ENCODE peak calls at places on chromosome 12, in eight cellular contexts. G is fibroblast of the aortic adventitia; J is vagina; Y is choroid plexus epithelial cell; A is GM06990; S is pancreas; T is CD8-positive, alpha-beta T cell; B is GM10248. I is an unnamed sample.

GRCh38 chr12:118645219-118645618 is 268.9 kb downstream of the SUDS3 start:
- DNase-seq in G (no peak), J (no peak), Y (no peak), A (no peak), S (no peak), T (no peak), B (no peak), I (no peak)

GRCh38 chr12:120231316-120232011 is 30.6 kb upstream of the RPLP0 start:
- DNase-seq in G (peak), J (no peak), Y (peak), A (no peak), S (peak), T (peak), B (no peak), I (no peak)

GRCh38 chr12:24378548-24379011 is 429.1 kb upstream of the SOX5 start:
- DNase-seq in G (no peak), J (no peak), Y (peak), A (no peak), S (no peak), T (no peak), B (no peak), I (no peak)

GRCh38 chr12:51189790-51190355 is 16.9 kb upstream of the TFCP2 start:
- DNase-seq in G (no peak), J (no peak), Y (no peak), A (no peak), S (no peak), T (no peak), B (no peak), I (no peak)

GRCh38 chr12:55676707-55677106 is 31.0 kb downstream of the ITGA7 start:
- DNase-seq in G (no peak), J (no peak), Y (no peak), A (no peak), S (no peak), T (no peak), B (no peak), I (no peak)

GRCh38 chr12:6383572-6384498 is at the start of gene LTBR:
- DNase-seq in G (peak), J (peak), Y (peak), A (no peak), S (peak), T (no peak), B (peak), I (no peak)

GRCh38 chr12:90940872-90941499 is 14.0 kb downstream of the CCER1 start:
- DNase-seq in G (peak), J (no peak), Y (peak), A (no peak), S (no peak), T (no peak), B (peak), I (no peak)

GRCh38 chr12:4562034-4562657 is at the start of gene DYRK4:
- DNase-seq in G (peak), J (no peak), Y (peak), A (no peak), S (peak), T (no peak), B (peak), I (peak)

GRCh38 chr12:26832817-26833691 is at the start of gene ITPR2:
- DNase-seq in G (peak), J (peak), Y (peak), A (peak), S (peak), T (peak), B (peak), I (peak)

GRCh38 chr12:26833692-26834168 is 736 bp upstream of the ITPR2 start:
- DNase-seq in G (peak), J (no peak), Y (peak), A (peak), S (peak), T (peak), B (peak), I (no peak)

GRCh38 chr12:26830358-26830757 is 2.6 kb downstream of the ITPR2 start:
- DNase-seq in G (no peak), J (no peak), Y (no peak), A (no peak), S (no peak), T (no peak), B (no peak), I (no peak)

GRCh38 chr12:26830783-26831601 is 2.0 kb downstream of the ITPR2 start:
- DNase-seq in G (no peak), J (no peak), Y (peak), A (no peak), S (no peak), T (no peak), B (no peak), I (no peak)

GRCh38 chr12:26831959-26832816 is 806 bp downstream of the ITPR2 start:
- DNase-seq in G (peak), J (peak), Y (peak), A (peak), S (peak), T (peak), B (peak), I (peak)
- TF ChIP-seq CTCF in G (peak), J (no peak), Y (peak), A (peak), S (no peak), T (no peak), B (peak), I (no peak)

GRCh38 chr12:104990950-104991349 is 4.8 kb downstream of the NOPCHAP1 start:
- DNase-seq in G (no peak), J (no peak), Y (no peak), A (no peak), S (no peak), T (no peak), B (no peak), I (no peak)

GRCh38 chr12:104991565-104992128 is 5.5 kb downstream of the NOPCHAP1 start:
- DNase-seq in G (no peak), J (no peak), Y (no peak), A (no peak), S (no peak), T (no peak), B (no peak), I (no peak)

GRCh38 chr12:104985206-104985605 is 910 bp upstream of the NOPCHAP1 start:
- DNase-seq in G (no peak), J (no peak), Y (no peak), A (no peak), S (no peak), T (no peak), B (no peak), I (no peak)

GRCh38 chr12:104986022-104986941 is at the start of gene NOPCHAP1:
- DNase-seq in G (peak), J (peak), Y (peak), A (peak), S (peak), T (peak), B (peak), I (peak)
- TF ChIP-seq CTCF in G (no peak), J (no peak), Y (no peak), A (no peak), S (no peak), T (no peak), B (no peak), I (no peak)

GRCh38 chr12:123813349-123813748 is 51.2 kb downstream of the DNAH10 start:
- DNase-seq in G (peak), J (no peak), Y (no peak), A (no peak), S (no peak), T (no peak), B (no peak), I (no peak)

GRCh38 chr12:123805119-123805518 is 43.0 kb downstream of the DNAH10 start:
- DNase-seq in G (no peak), J (no peak), Y (no peak), A (no peak), S (no peak), T (no peak), B (no peak), I (no peak)

GRCh38 chr12:123807670-123808069 is 45.6 kb downstream of the DNAH10 start:
- DNase-seq in G (peak), J (no peak), Y (peak), A (no peak), S (no peak), T (no peak), B (no peak), I (no peak)

GRCh38 chr12:123807002-123807401 is 44.9 kb downstream of the DNAH10 start:
- DNase-seq in G (no peak), J (no peak), Y (no peak), A (no peak), S (no peak), T (no peak), B (no peak), I (no peak)

DNA sequence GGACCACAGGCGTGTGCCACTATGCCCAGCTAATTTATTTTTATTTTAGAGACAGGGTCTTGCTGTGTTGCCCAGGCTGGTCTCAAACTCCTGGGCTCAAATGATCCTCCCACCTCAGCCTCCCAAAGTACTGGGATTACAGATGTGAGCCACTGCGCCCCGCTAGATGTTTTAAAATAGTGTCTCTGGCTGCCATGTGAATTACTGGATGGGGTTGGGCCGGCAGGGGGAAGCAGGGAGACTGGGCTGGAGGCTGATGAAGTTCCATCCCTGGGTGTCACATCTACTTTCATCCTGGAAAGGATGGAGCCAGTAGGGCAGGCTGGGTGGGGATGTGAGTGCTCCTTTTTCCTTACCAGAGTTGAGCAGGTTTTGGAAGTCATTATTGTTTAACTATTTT is 46.1 kb downstream of the DNAH10 start:
- DNase-seq in G (no peak), J (no peak), Y (peak), A (no peak), S (no peak), T (no peak), B (no peak), I (no peak)
- TF ChIP-seq CTCF in G (peak), J (no peak), Y (peak), A (peak), S (no peak), T (no peak), B (no peak), I (peak)

DNA sequence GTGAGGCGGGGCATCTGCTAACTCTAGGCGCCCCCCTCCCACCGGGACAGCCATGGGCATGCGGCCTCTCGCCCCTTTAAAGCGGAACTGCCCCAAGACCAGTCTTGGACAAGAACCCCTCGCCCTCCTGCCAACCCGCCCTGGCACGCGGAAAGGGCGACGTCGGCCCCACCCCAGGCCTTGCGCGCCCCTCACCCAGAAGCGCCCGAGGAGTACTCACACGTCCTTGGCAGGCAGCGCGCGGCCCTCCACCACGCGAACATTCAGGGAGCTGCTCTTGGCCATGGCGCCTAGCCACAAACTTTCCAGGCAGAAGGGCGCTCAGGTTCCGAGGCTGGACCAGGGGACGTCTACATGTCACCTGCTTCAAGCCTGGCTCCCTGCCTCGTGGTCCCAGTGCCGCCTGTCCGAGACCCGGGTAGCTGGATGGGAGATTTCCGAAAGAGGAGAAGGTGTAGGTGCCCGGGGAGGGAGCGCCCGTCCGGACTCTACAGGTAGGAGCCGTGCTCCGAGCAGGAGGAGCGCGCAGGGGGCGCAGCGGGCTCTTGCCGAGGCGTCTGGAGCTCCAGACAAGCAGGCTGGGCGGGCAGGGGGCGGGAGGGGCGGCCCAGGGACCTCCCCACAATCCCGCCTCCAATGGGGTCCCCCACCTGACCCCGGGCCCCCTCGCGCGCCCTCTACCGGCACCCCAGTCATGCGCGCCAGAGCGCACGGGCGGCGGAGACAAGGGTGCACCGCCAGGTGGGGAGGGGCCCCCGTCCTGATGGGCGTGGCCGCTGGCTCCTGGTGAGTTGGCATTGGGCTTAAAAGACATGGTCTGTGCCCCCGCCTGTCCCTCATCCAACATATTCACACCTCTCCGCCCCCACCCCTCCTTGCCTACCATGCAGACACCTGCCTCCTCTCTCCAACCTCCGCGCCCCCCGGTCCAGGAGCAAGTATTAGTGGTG is at the start of gene RASAL1:
- DNase-seq in G (no peak), J (no peak), Y (no peak), A (peak), S (peak), T (peak), B (peak), I (no peak)
- TF ChIP-seq CTCF in G (no peak), J (no peak), Y (no peak), A (peak), S (peak), T (peak), B (peak), I (peak)

GRCh38 chr12:67415473-67415872 is 146.3 kb downstream of the CAND1 start:
- DNase-seq in G (peak), J (no peak), Y (peak), A (no peak), S (no peak), T (no peak), B (peak), I (no peak)
- TF ChIP-seq CTCF in G (peak), J (no peak), Y (peak), A (peak), S (no peak), T (no peak), B (peak), I (peak)

GRCh38 chr12:113260636-113261300 is 39.5 kb downstream of the TPCN1 start:
- DNase-seq in G (no peak), J (no peak), Y (no peak), A (no peak), S (no peak), T (no peak), B (no peak), I (no peak)

GRCh38 chr12:113261847-113262470 is 40.7 kb downstream of the TPCN1 start:
- DNase-seq in G (no peak), J (no peak), Y (peak), A (no peak), S (no peak), T (no peak), B (no peak), I (no peak)

GRCh38 chr12:113259499-113259953 is 38.3 kb downstream of the TPCN1 start:
- DNase-seq in G (peak), J (peak), Y (peak), A (no peak), S (peak), T (no peak), B (no peak), I (no peak)

GRCh38 chr12:113257564-113257963 is 36.3 kb downstream of the TPCN1 start:
- DNase-seq in G (no peak), J (no peak), Y (no peak), A (no peak), S (no peak), T (no peak), B (no peak), I (no peak)

DNA sequence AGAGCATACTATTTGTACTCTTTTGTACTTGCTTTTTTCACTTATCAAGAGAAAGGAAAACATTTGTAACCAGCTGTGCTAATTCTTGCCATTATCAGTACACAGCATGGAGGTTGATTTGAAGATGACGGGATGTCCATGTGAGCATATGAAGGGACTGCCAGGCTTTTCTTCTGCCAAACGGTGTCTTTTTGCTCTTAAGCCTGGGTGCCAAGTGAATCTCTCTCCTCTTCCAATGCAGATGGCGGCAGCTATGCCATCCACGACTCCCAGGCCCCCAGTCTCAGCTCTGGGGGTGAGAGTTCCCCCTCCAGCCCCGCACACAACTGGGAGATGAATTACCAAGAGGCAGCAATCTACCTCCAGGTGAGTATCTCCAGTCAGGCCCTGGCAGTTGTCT is 38.9 kb downstream of the TPCN1 start:
- DNase-seq in G (no peak), J (no peak), Y (no peak), A (no peak), S (peak), T (no peak), B (no peak), I (no peak)
- TF ChIP-seq CTCF in G (no peak), J (no peak), Y (no peak), A (no peak), S (no peak), T (no peak), B (no peak), I (no peak)

I was measured in osteocyte.